ENCODE peak calls at places on chromosome 15, in six cellular contexts. One of them, this sample, is unnamed.

GRCh38 chr15:70507772-70508351 is 255.5 kb downstream of the UACA start:
- DNase-seq in H9: no peak
- DNase-seq in NCI-H82: peak; percentile 32
- DNase-seq in LoVo: peak; percentile 76
- DNase-seq in HTR-8/SVneo: peak; percentile 70
- DNase-seq in HS-5: no peak
- DNase-seq in this sample: peak; percentile 96

GRCh38 chr15:87212041-87212440 is 1044.5 kb downstream of the NTRK3 start:
- DNase-seq in H9: no peak
- DNase-seq in NCI-H82: no peak
- DNase-seq in LoVo: no peak
- DNase-seq in HTR-8/SVneo: no peak
- DNase-seq in HS-5: no peak
- DNase-seq in this sample: no peak

GRCh38 chr15:55253580-55253979 is 36.0 kb downstream of the RAB27A start:
- DNase-seq in H9: no peak
- DNase-seq in NCI-H82: no peak
- DNase-seq in LoVo: no peak
- DNase-seq in HTR-8/SVneo: no peak
- DNase-seq in HS-5: peak; percentile 50
- DNase-seq in this sample: no peak

GRCh38 chr15:80155001-80155377 is 2.2 kb downstream of the FAH start:
- DNase-seq in H9: no peak
- DNase-seq in NCI-H82: no peak
- DNase-seq in LoVo: no peak
- DNase-seq in HTR-8/SVneo: no peak
- DNase-seq in HS-5: no peak
- DNase-seq in this sample: no peak

GRCh38 chr15:40746916-40747418 is 8.1 kb downstream of the RMDN3 start:
- DNase-seq in H9: no peak
- DNase-seq in NCI-H82: peak; percentile 20
- DNase-seq in LoVo: no peak
- DNase-seq in HTR-8/SVneo: no peak
- DNase-seq in HS-5: no peak
- DNase-seq in this sample: no peak

GRCh38 chr15:51227967-51228783 is 110.2 kb downstream of the CYP19A1 start:
- DNase-seq in H9: no peak
- DNase-seq in NCI-H82: peak; percentile 8
- DNase-seq in LoVo: peak; percentile 56
- DNase-seq in HTR-8/SVneo: peak; percentile 43
- DNase-seq in HS-5: peak; percentile 84
- DNase-seq in this sample: peak; percentile 69

GRCh38 chr15:34018021-34018645 is 20.9 kb downstream of the AVEN start:
- DNase-seq in H9: no peak
- DNase-seq in NCI-H82: no peak
- DNase-seq in LoVo: no peak
- DNase-seq in HTR-8/SVneo: no peak
- DNase-seq in HS-5: no peak
- DNase-seq in this sample: no peak

GRCh38 chr15:99390667-99391066 is 139.4 kb downstream of the LRRC28 start:
- DNase-seq in H9: peak; percentile 56
- DNase-seq in NCI-H82: no peak
- DNase-seq in LoVo: no peak
- DNase-seq in HTR-8/SVneo: no peak
- DNase-seq in HS-5: no peak
- DNase-seq in this sample: no peak

GRCh38 chr15:41730543-41730942 is 43.7 kb upstream of the MAPKBP1 start:
- DNase-seq in H9: no peak
- DNase-seq in NCI-H82: no peak
- DNase-seq in LoVo: no peak
- DNase-seq in HTR-8/SVneo: no peak
- DNase-seq in HS-5: no peak
- DNase-seq in this sample: no peak

GRCh38 chr15:28885289-28885629 is 515 bp upstream of the APBA2 start:
- DNase-seq in H9: no peak
- DNase-seq in NCI-H82: peak; percentile 26
- DNase-seq in LoVo: no peak
- DNase-seq in HTR-8/SVneo: no peak
- DNase-seq in HS-5: no peak
- DNase-seq in this sample: no peak

GRCh38 chr15:99683000-99683670 is 50.1 kb downstream of the LYSMD4 start:
- DNase-seq in H9: no peak
- DNase-seq in NCI-H82: no peak
- DNase-seq in LoVo: no peak
- DNase-seq in HTR-8/SVneo: no peak
- DNase-seq in HS-5: no peak
- DNase-seq in this sample: no peak

GRCh38 chr15:77099741-77100463 is 29.0 kb upstream of the TSPAN3 start:
- DNase-seq in H9: no peak
- DNase-seq in NCI-H82: no peak
- DNase-seq in LoVo: no peak
- DNase-seq in HTR-8/SVneo: no peak
- DNase-seq in HS-5: no peak
- DNase-seq in this sample: no peak

GRCh38 chr15:90967206-90967605 is 12.5 kb downstream of the RCCD1 start:
- DNase-seq in H9: no peak
- DNase-seq in NCI-H82: no peak
- DNase-seq in LoVo: no peak
- DNase-seq in HTR-8/SVneo: no peak
- DNase-seq in HS-5: no peak
- DNase-seq in this sample: no peak

GRCh38 chr15:74443100-74443909 is 9.5 kb upstream of the SEMA7A start:
- DNase-seq in H9: no peak
- DNase-seq in NCI-H82: peak; percentile 49
- DNase-seq in LoVo: no peak
- DNase-seq in HTR-8/SVneo: no peak
- DNase-seq in HS-5: no peak
- DNase-seq in this sample: no peak

GRCh38 chr15:68220967-68221366 is 8.6 kb downstream of the CLN6 start:
- DNase-seq in H9: no peak
- DNase-seq in NCI-H82: peak; percentile 70
- DNase-seq in LoVo: no peak
- DNase-seq in HTR-8/SVneo: no peak
- DNase-seq in HS-5: no peak
- DNase-seq in this sample: no peak

GRCh38 chr15:69403611-69404010 is 10.5 kb upstream of the KIF23 start:
- DNase-seq in H9: no peak
- DNase-seq in NCI-H82: peak; percentile 61
- DNase-seq in LoVo: no peak
- DNase-seq in HTR-8/SVneo: peak; percentile 74
- DNase-seq in HS-5: peak; percentile 76
- DNase-seq in this sample: no peak

GRCh38 chr15:88623061-88623460 is 1.9 kb downstream of the AEN start:
- DNase-seq in H9: no peak
- DNase-seq in NCI-H82: no peak
- DNase-seq in LoVo: peak; percentile 85
- DNase-seq in HTR-8/SVneo: peak; percentile 74
- DNase-seq in HS-5: peak; percentile 77
- DNase-seq in this sample: peak; percentile 86

GRCh38 chr15:31108836-31109235 is 7.3 kb upstream of the TRPM1 start:
- DNase-seq in H9: no peak
- DNase-seq in NCI-H82: no peak
- DNase-seq in LoVo: no peak
- DNase-seq in HTR-8/SVneo: no peak
- DNase-seq in HS-5: no peak
- DNase-seq in this sample: no peak

GRCh38 chr15:62087671-62088360 is 21.0 kb downstream of the C2CD4A start:
- DNase-seq in H9: no peak
- DNase-seq in NCI-H82: peak; percentile 63
- DNase-seq in LoVo: no peak
- DNase-seq in HTR-8/SVneo: no peak
- DNase-seq in HS-5: no peak
- DNase-seq in this sample: no peak

GRCh38 chr15:87518957-87519356 is 737.6 kb downstream of the NTRK3 start:
- DNase-seq in H9: no peak
- DNase-seq in NCI-H82: no peak
- DNase-seq in LoVo: no peak
- DNase-seq in HTR-8/SVneo: no peak
- DNase-seq in HS-5: no peak
- DNase-seq in this sample: no peak

This sample was measured in CD14-positive monocyte.